ENCODE peak calls at places on chromosomes 2 and 18, in seven cellular contexts. P is left lung, K is tibial nerve, Z is brain microvascular endothelial cell, O is fibroblast of lung, C is dorsolateral prefrontal cortex, L is cardiac muscle cell. U is an unnamed sample.

GRCh38 chr2:187689372-187689771 is 135.1 kb upstream of the TFPI start:
- DNase-seq in C (no peak), P (no peak), Z (no peak), K (no peak), O (peak; percentile 55), L (no peak), U (no peak)

GRCh38 chr2:101692766-101693165 is 4.7 kb upstream of the MAP4K4 start:
- DNase-seq in L (peak; percentile 52), P (no peak), C (no peak), O (no peak), K (no peak), Z (no peak), U (no peak)

GRCh38 chr2:151374426-151374825 is 17.0 kb downstream of the TNFAIP6 start:
- DNase-seq in L (peak; percentile 87), K (no peak), C (no peak), O (peak; percentile 78), P (no peak), Z (peak; percentile 68), U (no peak)

GRCh38 chr18:79217979-79218604 is 148.9 kb downstream of the ATP9B start:
- DNase-seq in C (no peak), L (peak; percentile 50), Z (peak; percentile 40), O (no peak), K (no peak), P (no peak), U (no peak)

GRCh38 chr2:127061377-127062273 is 45.3 kb downstream of the BIN1 start:
- DNase-seq in P (no peak), L (peak; percentile 81), O (no peak), C (no peak), Z (peak; percentile 16), K (no peak), U (no peak)

GRCh38 chr18:58507881-58508280 is 121.0 kb downstream of the ALPK2 start:
- DNase-seq in C (no peak), L (no peak), P (no peak), Z (no peak), O (no peak), K (no peak), U (no peak)

GRCh38 chr18:70991577-70991976 is 702.7 kb downstream of the SOCS6 start:
- DNase-seq in Z (no peak), P (no peak), K (no peak), C (no peak), L (peak; percentile 9), O (peak; percentile 2), U (no peak)

GRCh38 chr18:78721281-78721949 is 258.2 kb upstream of the SALL3 start:
- DNase-seq in O (no peak), Z (no peak), P (peak; percentile 50), C (no peak), L (no peak), K (no peak), U (no peak)

GRCh38 chr18:80105369-80106167 is 3.5 kb upstream of the ADNP2 start:
- DNase-seq in P (no peak), O (no peak), Z (no peak), C (no peak), L (no peak), K (no peak), U (no peak)

GRCh38 chr2:187499941-187500532 is 52.0 kb upstream of the CALCRL start:
- DNase-seq in P (no peak), Z (peak; percentile 82), K (peak; percentile 88), O (peak; percentile 74), L (peak; percentile 74), C (peak; percentile 27), U (no peak)

GRCh38 chr2:26957524-26957923 is 12.9 kb upstream of the MAPRE3 start:
- DNase-seq in P (no peak), Z (no peak), O (no peak), C (no peak), L (no peak), K (no peak), U (no peak)

GRCh38 chr2:138110453-138111083 is 146.3 kb downstream of the HNMT start:
- DNase-seq in Z (no peak), P (no peak), K (no peak), L (peak; percentile 67), O (no peak), C (no peak), U (no peak)

GRCh38 chr18:9147440-9148238 is 11.1 kb downstream of the ANKRD12 start:
- DNase-seq in P (no peak), O (peak; percentile 89), C (no peak), L (peak; percentile 83), Z (peak; percentile 68), K (peak; percentile 15), U (no peak)

GRCh38 chr2:162480067-162480466 is 136.1 kb downstream of the GCA start:
- DNase-seq in K (no peak), P (no peak), L (no peak), Z (no peak), O (no peak), C (no peak), U (no peak)

GRCh38 chr2:42249887-42250286 is 80.7 kb downstream of the EML4 start:
- DNase-seq in L (no peak), P (no peak), O (no peak), K (no peak), Z (no peak), C (no peak), U (no peak)

GRCh38 chr2:15042824-15043223 is 410.3 kb downstream of the LRATD1 start:
- DNase-seq in C (no peak), K (no peak), O (peak; percentile 100), L (peak; percentile 0), Z (peak; percentile 9), P (no peak), U (no peak)

GRCh38 chr2:166335284-166335683 is 40.5 kb downstream of the SCN9A start:
- DNase-seq in C (no peak), P (no peak), K (no peak), L (peak; percentile 56), O (peak; percentile 65), Z (no peak), U (no peak)

GRCh38 chr2:80365762-80366161 is 61.2 kb upstream of the LRRTM1 start:
- DNase-seq in Z (no peak), K (no peak), L (no peak), P (no peak), O (no peak), C (no peak), U (no peak)

GRCh38 chr2:187654535-187654934 is 100.3 kb upstream of the TFPI start:
- DNase-seq in K (no peak), L (no peak), O (no peak), Z (no peak), P (no peak), C (no peak), U (no peak)

GRCh38 chr18:55224086-55224625 is 264.9 kb upstream of the CCDC68 start:
- DNase-seq in L (no peak), Z (peak; percentile 60), P (no peak), O (peak; percentile 38), K (no peak), C (no peak), U (no peak)

GRCh38 chr2:111715987-111716900 is 167.7 kb downstream of the ANAPC1 start:
- DNase-seq in K (no peak), Z (no peak), O (peak; percentile 43), C (no peak), L (peak; percentile 30), P (no peak), U (peak; percentile 85)

GRCh38 chr2:4976407-4976806 is 715.8 kb upstream of the SOX11 start:
- DNase-seq in C (no peak), O (no peak), K (no peak), L (no peak), Z (no peak), P (no peak), U (no peak)

GRCh38 chr18:57780318-57781127 is 22.6 kb downstream of the ATP8B1 start:
- DNase-seq in C (no peak), L (peak; percentile 88), K (no peak), P (no peak), O (peak; percentile 93), Z (peak; percentile 50), U (no peak)

GRCh38 chr2:45128580-45128997 is 119.3 kb upstream of the SIX2 start:
- DNase-seq in Z (peak; percentile 99), O (peak; percentile 94), P (no peak), L (peak; percentile 98), C (no peak), K (peak; percentile 36), U (no peak)

DNA sequence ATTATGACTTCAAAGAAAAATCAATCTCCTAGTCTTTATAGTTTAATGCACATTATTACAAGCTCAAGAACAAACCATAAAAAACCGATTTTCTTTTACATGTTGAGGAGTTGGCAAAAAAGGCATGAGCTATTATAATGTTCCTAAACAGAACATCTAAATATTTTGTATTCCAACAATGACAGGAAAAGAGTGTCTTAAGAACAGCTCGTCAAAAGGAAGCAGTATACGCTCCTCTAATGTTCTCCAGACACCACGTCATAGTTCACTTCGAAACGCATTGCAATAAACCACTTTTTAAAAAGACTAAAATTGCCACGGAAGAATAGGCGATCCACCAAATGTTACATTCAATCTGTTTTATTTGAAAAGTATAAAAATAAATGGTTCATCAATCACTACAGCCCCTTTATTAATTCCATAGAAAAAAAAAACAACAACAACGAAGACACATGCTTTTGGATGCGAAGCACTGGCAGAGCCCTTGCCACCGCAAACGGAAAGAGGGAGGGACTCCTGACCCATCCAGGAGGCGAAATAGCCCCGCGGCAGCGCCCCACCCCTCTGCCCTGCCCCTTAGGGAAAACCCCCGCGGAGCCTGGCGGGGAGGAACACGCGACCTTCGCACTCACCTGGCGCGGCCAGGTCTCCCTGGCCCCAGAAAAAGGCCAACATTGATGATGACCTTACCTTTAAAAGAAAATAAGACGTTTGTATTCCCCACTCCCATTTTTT is 45.8 kb downstream of the MBP start:
- DNase-seq in P (no peak), K (no peak), O (peak; percentile 42), C (no peak), Z (no peak), L (no peak), U (peak; percentile 89)
- H3K4me3 ChIP-seq in P (peak overlapping the region; percentile 26), K (no peak overlapping the region), O (peak overlapping the region; percentile 40), C (peak overlapping the region; percentile 33), Z (peak overlapping the region; percentile 49), L (peak overlapping the region; percentile 5), U (peak overlapping the region; percentile 32)

GRCh38 chr2:189876271-189876670 is 92.0 kb downstream of the PMS1 start:
- DNase-seq in L (no peak), C (no peak), O (no peak), Z (no peak), K (no peak), P (no peak), U (no peak)
- H3K27ac ChIP-seq in L (no peak overlapping the region), C (no peak overlapping the region), O (no peak overlapping the region), Z (no peak overlapping the region), K (no peak overlapping the region), P (no peak overlapping the region), U (no peak overlapping the region)

GRCh38 chr2:227577555-227577954 is 21.1 kb upstream of the SCYGR2 start:
- DNase-seq in L (no peak), Z (no peak), C (no peak), K (no peak), O (no peak), P (no peak), U (no peak)
- TF ChIP-seq CTCF in L (no peak), Z (no peak), C (no peak), K (no peak), O (no peak), P (no peak), U (no peak)

DNA sequence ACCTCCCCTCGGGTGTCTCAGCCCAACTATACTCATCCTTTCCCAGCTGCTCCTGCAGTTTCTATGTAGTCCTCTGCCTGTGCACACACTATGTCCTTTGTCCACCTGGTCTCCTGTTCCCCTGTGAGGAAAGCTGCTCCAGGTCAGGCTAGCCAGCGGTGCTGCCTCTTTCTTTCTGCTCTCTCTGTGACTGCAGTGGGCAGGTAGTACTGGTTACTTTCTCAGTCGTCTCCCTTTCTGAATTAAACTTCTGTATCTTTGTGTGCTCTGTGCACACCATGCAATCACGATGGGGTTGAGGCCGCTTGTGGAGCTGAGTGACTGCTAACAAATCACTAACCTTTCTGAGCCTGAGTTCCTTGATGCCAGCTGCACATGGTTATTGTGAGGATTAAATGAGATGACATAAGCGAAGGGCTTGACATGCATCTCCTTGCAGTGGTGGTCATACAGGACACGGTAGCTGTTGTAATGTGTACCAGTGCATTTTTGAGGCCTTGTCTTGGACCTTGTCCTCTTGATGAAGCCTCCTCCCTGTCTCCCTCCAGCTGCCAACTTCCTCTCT is 3.5 kb downstream of the FARP2 start:
- DNase-seq in L (no peak), P (no peak), O (no peak), Z (no peak), C (no peak), K (no peak), U (no peak)
- H3K4me3 ChIP-seq in L (no peak overlapping the region), P (no peak overlapping the region), O (no peak overlapping the region), Z (no peak overlapping the region), C (no peak overlapping the region), K (no peak overlapping the region), U (no peak overlapping the region)